ENCODE peak calls at places on chromosomes 1 and 21, in eight cellular contexts. Z, Y, L, E, T, Q, G and J are unnamed samples.

GRCh38 chr1:169115891-169116585 is 9.5 kb downstream of the ATP1B1 start:
- DNase-seq in G (no peak), Q (no peak), L (no peak), E (no peak), Y (peak), Z (peak), T (no peak), J (peak)

GRCh38 chr1:18351735-18352134 is 129.0 kb upstream of the KLHDC7A start:
- DNase-seq in Q (no peak), G (no peak), T (no peak), Z (no peak), L (no peak), Y (no peak), E (no peak), J (no peak)

GRCh38 chr1:31866450-31866801 is 50.6 kb upstream of the SPOCD1 start:
- DNase-seq in Y (no peak), Z (no peak), L (no peak), T (no peak), E (no peak), Q (no peak), G (no peak), J (no peak)

GRCh38 chr1:51423098-51423821 is 92.9 kb upstream of the TTC39A start:
- DNase-seq in T (no peak), E (peak), Q (no peak), Y (no peak), L (peak), G (no peak), Z (peak), J (no peak)

GRCh38 chr1:238223067-238223640 is 332.4 kb upstream of the ZP4 start:
- DNase-seq in L (no peak), Q (no peak), Z (peak), Y (no peak), T (no peak), G (no peak), E (no peak), J (no peak)

GRCh38 chr1:77387553-77387952 is 105.7 kb downstream of the AK5 start:
- DNase-seq in Q (no peak), E (no peak), L (no peak), Z (no peak), G (no peak), T (no peak), Y (no peak), J (no peak)

GRCh38 chr1:27940297-27940696 is 5.5 kb downstream of the SMPDL3B start:
- DNase-seq in Q (peak), E (peak), Z (peak), Y (no peak), G (peak), L (peak), T (peak), J (no peak)

GRCh38 chr21:32412998-32413504 is 545 bp downstream of the EVA1C start:
- DNase-seq in T (no peak), E (peak), Y (peak), Z (no peak), G (peak), Q (no peak), L (no peak), J (no peak)

GRCh38 chr1:111769517-111770146 is 13.9 kb downstream of the DDX20 start:
- DNase-seq in Y (no peak), T (no peak), E (peak), G (no peak), L (peak), Q (peak), Z (peak), J (peak)

GRCh38 chr1:105172803-105173202 is 1423.1 kb downstream of the AMY1C start:
- DNase-seq in L (no peak), G (no peak), E (no peak), Q (no peak), Y (no peak), T (no peak), Z (no peak), J (no peak)

GRCh38 chr21:31873275-31873695 is 465 bp downstream of the HUNK start:
- DNase-seq in Z (no peak), Y (no peak), T (no peak), Q (peak), G (peak), L (no peak), E (no peak), J (no peak)

GRCh38 chr1:82517586-82517985 is 716.9 kb downstream of the ADGRL2 start:
- DNase-seq in Z (peak), L (peak), G (peak), E (peak), Q (no peak), Y (no peak), T (no peak), J (no peak)

GRCh38 chr21:35853321-35853922 is 206.9 kb downstream of the SETD4 start:
- DNase-seq in T (no peak), Y (no peak), E (peak), Z (no peak), L (no peak), Q (no peak), G (no peak), J (no peak)

GRCh38 chr1:40391688-40392145 is 18.2 kb downstream of the SMAP2 start:
- DNase-seq in Y (no peak), Q (no peak), L (no peak), Z (no peak), E (no peak), G (no peak), T (no peak), J (peak)

GRCh38 chr1:154423303-154423987 is 18.3 kb downstream of the IL6R start:
- DNase-seq in E (peak), L (peak), Z (peak), Q (no peak), Y (no peak), T (no peak), G (peak), J (no peak)

GRCh38 chr1:241356519-241357365 is at the start of gene RGS7:
- DNase-seq in G (peak), Y (peak), T (no peak), L (peak), Q (peak), Z (peak), E (peak), J (no peak)

GRCh38 chr1:9321480-9321849 is 28.8 kb downstream of the SPSB1 start:
- DNase-seq in E (no peak), T (no peak), L (peak), Y (no peak), Q (no peak), G (no peak), Z (peak), J (no peak)

GRCh38 chr1:107401704-107402103 is 260.9 kb downstream of the NTNG1 start:
- DNase-seq in L (no peak), Z (no peak), E (no peak), G (no peak), T (no peak), Y (no peak), Q (no peak), J (no peak)

GRCh38 chr1:224203243-224204016 is 20.4 kb downstream of the DEGS1 start:
- DNase-seq in T (no peak), Y (no peak), Z (peak), L (peak), G (no peak), Q (no peak), E (no peak), J (no peak)

GRCh38 chr1:236654957-236655356 is 31.3 kb upstream of the ACTN2 start:
- DNase-seq in T (no peak), L (no peak), E (no peak), Z (no peak), Y (no peak), G (no peak), Q (no peak), J (no peak)

GRCh38 chr1:210315529-210315928 is 13.2 kb upstream of the HHAT start:
- DNase-seq in L (no peak), T (no peak), G (no peak), Y (no peak), E (no peak), Q (no peak), Z (no peak), J (no peak)

GRCh38 chr1:210310562-210310961 is 18.1 kb upstream of the HHAT start:
- DNase-seq in Q (no peak), Y (no peak), T (no peak), Z (no peak), G (no peak), E (no peak), L (no peak), J (no peak)

GRCh38 chr1:210313046-210313445 is 15.7 kb upstream of the HHAT start:
- DNase-seq in T (no peak), L (no peak), Y (no peak), Z (no peak), Q (no peak), E (no peak), G (no peak), J (no peak)

GRCh38 chr1:210311726-210312493 is 16.8 kb upstream of the HHAT start:
- DNase-seq in T (no peak), L (no peak), Z (peak), Y (no peak), Q (no peak), E (no peak), G (no peak), J (no peak)
- H3K4me3 ChIP-seq in T (peak), L (peak), Z (no peak), Y (no peak), Q (peak), E (no peak), G (no peak), J (no peak)

GRCh38 chr1:198648584-198648983 is 9.7 kb downstream of the PTPRC start:
- DNase-seq in G (no peak), L (no peak), Q (no peak), T (no peak), Z (no peak), Y (no peak), E (no peak), J (no peak)

GRCh38 chr1:198650506-198650905 is 11.7 kb downstream of the PTPRC start:
- DNase-seq in L (no peak), Q (no peak), T (no peak), Z (no peak), G (no peak), Y (no peak), E (no peak), J (no peak)

GRCh38 chr1:198651685-198652400 is 13.0 kb downstream of the PTPRC start:
- DNase-seq in G (no peak), Q (no peak), Z (no peak), T (no peak), Y (no peak), L (no peak), E (no peak), J (no peak)

GRCh38 chr1:198647055-198647454 is 8.2 kb downstream of the PTPRC start:
- DNase-seq in T (no peak), Z (no peak), E (no peak), G (no peak), L (no peak), Y (no peak), Q (no peak), J (no peak)

GRCh38 chr1:198649598-198650338 is 10.9 kb downstream of the PTPRC start:
- DNase-seq in T (no peak), Z (no peak), G (no peak), Q (no peak), L (no peak), Y (no peak), E (no peak), J (no peak)
- H3K4me3 ChIP-seq in T (peak), Z (no peak), G (no peak), Q (no peak), L (no peak), Y (no peak), E (no peak), J (no peak)

DNA sequence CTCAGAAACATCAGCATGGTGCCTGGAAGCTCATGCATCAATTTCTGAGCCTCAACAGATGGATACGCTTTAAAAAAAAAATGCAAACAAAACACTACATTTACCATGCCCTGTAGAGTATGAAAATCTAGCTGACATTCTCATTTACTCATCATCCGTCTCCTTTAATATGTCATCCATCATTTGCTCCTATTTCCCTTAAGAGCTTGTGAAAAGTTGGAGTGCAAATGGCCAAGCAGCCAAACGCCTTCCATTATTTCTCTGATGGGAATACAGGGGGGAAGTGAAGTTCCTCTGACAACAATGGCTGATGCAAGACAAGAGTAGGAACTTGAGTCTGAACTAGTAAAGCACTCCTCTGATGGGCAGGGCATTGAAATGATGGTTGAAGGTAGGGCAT is 295.1 kb downstream of the TGFB2 start:
- DNase-seq in Y (no peak), G (no peak), Q (no peak), T (no peak), L (no peak), Z (no peak), E (no peak), J (no peak)
- H3K4me3 ChIP-seq in Y (no peak), G (no peak), Q (no peak), T (no peak), L (no peak), Z (no peak), E (no peak), J (no peak)

DNA sequence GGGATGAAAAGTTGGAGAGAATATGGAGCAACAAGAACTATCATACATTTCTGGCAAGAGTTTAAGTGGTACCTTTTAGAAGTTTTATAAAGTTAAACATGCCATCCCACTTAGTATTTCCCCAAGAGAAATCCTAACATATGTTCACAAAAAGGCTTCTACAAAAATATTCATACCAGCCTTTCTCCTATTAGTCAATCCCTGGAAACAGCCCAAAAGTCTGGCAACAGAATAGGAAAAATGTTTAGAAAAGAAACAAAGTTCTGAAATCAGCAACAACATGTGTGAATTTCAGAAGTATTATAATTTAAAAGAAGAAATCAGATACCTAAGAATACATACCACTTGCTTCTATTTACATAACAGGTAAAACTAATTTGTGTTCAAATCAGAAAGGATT is 271.0 kb downstream of the DSCAM start:
- DNase-seq in G (no peak), E (no peak), T (no peak), Y (no peak), Q (no peak), Z (peak), L (no peak), J (no peak)
- H3K4me3 ChIP-seq in G (no peak), E (no peak), T (no peak), Y (no peak), Q (no peak), Z (no peak), L (no peak), J (no peak)

DNA sequence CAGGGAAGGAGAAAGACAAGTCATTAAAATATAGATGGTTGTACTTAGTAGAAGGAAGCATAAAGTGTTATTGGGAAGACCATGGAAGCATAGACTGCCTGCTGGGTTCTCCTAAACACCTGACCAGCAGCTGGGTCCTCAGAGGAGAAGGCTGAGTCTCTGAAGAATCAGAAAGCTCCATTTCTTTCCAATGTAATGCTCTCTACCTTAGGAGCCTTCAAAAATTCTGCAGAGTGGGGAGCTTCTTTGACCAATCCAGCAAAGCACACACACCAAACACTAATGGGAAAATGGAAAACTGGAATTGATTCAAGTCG is 21.1 kb upstream of the BCL10 start:
- DNase-seq in Z (no peak), L (no peak), T (no peak), G (no peak), Q (no peak), Y (no peak), E (no peak), J (no peak)
- H3K4me3 ChIP-seq in Z (no peak), L (peak), T (no peak), G (no peak), Q (no peak), Y (no peak), E (no peak), J (no peak)

GRCh38 chr1:244653439-244654283 is 735 bp downstream of the DESI2 start:
- DNase-seq in E (peak), T (peak), G (peak), Z (no peak), L (peak), Q (peak), Y (no peak), J (no peak)

GRCh38 chr1:244652699-244653438 is at the start of gene DESI2:
- DNase-seq in Z (peak), L (peak), E (peak), Y (peak), T (peak), G (peak), Q (peak), J (peak)

GRCh38 chr1:244654284-244655038 is 1.5 kb downstream of the DESI2 start:
- DNase-seq in Y (no peak), Z (no peak), G (no peak), T (no peak), E (peak), Q (no peak), L (peak), J (no peak)

GRCh38 chr1:244657421-244657820 is 4.5 kb downstream of the DESI2 start:
- DNase-seq in L (no peak), E (no peak), G (no peak), Y (no peak), T (no peak), Z (no peak), Q (no peak), J (no peak)

DNA sequence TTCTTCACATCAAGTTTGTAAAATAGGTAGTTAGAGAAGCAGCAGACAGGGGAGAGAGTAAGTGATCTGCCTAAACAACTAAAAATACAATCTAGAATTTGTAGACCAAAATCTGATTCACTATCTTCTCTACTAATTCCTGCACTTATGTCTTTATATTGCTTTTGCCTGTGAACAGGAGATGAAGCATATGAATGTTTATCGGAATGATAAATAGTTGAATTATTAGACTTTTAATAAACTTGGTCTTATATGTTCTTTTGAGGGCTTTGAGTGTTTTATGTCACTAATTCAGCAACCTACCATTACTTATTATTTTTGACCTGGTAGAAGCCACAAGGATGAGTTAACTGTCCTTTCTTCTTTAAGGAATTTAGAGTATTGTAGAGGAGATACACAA is 2.3 kb downstream of the DESI2 start:
- DNase-seq in L (no peak), G (no peak), Y (no peak), Q (no peak), E (no peak), Z (no peak), T (no peak), J (no peak)
- H3K4me3 ChIP-seq in L (peak), G (peak), Y (no peak), Q (no peak), E (no peak), Z (peak), T (no peak), J (no peak)

DNA sequence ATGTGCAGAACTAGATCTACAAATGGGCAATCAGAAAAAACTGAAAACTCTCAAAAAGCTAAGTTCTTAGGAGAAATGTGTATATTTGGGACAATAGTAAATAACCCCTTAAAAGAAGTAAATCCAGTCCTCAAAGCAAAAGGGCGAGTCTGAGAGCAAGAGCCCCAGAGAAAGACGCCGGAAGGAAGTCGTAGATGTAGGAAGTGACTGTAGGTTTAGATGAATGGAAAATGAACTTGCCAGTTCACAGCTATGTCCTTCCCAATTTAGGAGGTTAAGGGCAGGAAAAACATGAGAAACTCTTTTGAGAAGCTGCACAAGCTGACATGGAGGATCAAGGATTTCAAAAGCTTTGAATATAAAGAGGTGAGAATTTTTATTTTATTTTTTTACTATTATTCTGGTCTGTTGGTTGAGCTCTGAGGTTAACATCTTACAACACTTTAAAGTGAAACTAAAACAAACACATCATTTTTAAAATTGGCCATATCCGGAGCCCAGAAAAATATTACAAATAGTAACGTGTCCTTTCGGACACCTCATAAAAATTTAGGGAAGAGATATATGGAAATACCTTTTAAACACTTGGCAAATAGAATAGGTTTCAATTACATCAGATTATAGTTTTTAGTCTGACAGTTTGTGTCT is 1178.6 kb downstream of the MRPL39 start:
- DNase-seq in Y (no peak), G (no peak), T (no peak), L (no peak), Q (no peak), E (no peak), Z (no peak), J (no peak)
- H3K4me3 ChIP-seq in Y (no peak), G (no peak), T (peak), L (no peak), Q (no peak), E (no peak), Z (no peak), J (no peak)

DNA sequence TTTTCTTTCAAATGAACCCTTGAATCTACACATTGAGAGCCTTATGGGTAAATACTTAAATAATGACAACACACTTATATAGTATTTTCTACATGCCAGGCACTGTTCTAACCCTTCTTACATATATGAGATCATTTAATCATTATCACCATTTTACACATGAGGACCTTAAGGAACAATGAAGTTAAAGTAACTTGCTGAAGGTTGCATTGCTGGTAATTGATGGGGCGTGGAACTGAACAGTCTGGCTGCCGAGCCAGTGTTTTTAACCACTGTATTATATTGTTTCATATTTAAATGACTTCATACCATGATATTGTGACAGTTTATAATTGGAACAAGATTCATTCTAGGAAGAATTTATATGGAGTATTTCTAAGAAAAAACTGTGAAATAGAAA is 111.9 kb upstream of the TENT5C start:
- DNase-seq in G (no peak), Q (no peak), E (no peak), T (no peak), Y (no peak), L (no peak), Z (no peak), J (no peak)
- H3K4me3 ChIP-seq in G (no peak), Q (no peak), E (no peak), T (no peak), Y (no peak), L (no peak), Z (no peak), J (no peak)

GRCh38 chr1:212928323-212929281 is 21.7 kb upstream of the VASH2 start:
- DNase-seq in Q (no peak), Z (peak), T (no peak), L (peak), E (no peak), Y (no peak), G (no peak), J (no peak)

GRCh38 chr1:212935387-212935981 is 14.9 kb upstream of the VASH2 start:
- DNase-seq in Q (no peak), T (no peak), E (no peak), Z (no peak), G (no peak), Y (no peak), L (no peak), J (no peak)

GRCh38 chr1:212926364-212926757 is 24.0 kb upstream of the VASH2 start:
- DNase-seq in T (no peak), G (no peak), Y (no peak), L (no peak), Q (no peak), Z (no peak), E (no peak), J (no peak)

GRCh38 chr1:212934050-212934449 is 16.3 kb upstream of the VASH2 start:
- DNase-seq in Z (no peak), T (no peak), E (no peak), Q (no peak), L (no peak), Y (no peak), G (no peak), J (no peak)

GRCh38 chr1:212930986-212931678 is 19.2 kb upstream of the VASH2 start:
- DNase-seq in Z (no peak), T (no peak), G (no peak), Y (no peak), Q (peak), L (no peak), E (no peak), J (no peak)
- H3K4me3 ChIP-seq in Z (no peak), T (no peak), G (no peak), Y (no peak), Q (peak), L (no peak), E (no peak), J (no peak)